ENCODE peak calls at places on chromosome 3, in six cellular contexts. O, W, E, Y, M and A are unnamed samples. For H3K4me1, the result is how much of the 10 kb centered on the place peaks cover.

GRCh38 chr3:43766672-43767465 is 76.1 kb downstream of the ABHD5 start:
- DNase-seq in O (no peak), Y (no peak), E (no peak), M (no peak), W (peak), A (no peak)

GRCh38 chr3:165195628-165196576 is at the start of gene SLITRK3:
- DNase-seq in W (no peak), M (no peak), O (no peak), Y (no peak), E (no peak), A (no peak)

GRCh38 chr3:81989274-81989673 is 227.8 kb upstream of the GBE1 start:
- DNase-seq in O (no peak), W (no peak), Y (no peak), M (no peak), E (no peak), A (no peak)

GRCh38 chr3:159200176-159200575 is 398.3 kb downstream of the MFSD1 start:
- DNase-seq in O (no peak), Y (no peak), W (no peak), M (no peak), E (no peak), A (no peak)

GRCh38 chr3:56783644-56784451 is 17.9 kb downstream of the ARHGEF3 start:
- DNase-seq in W (peak), E (peak), Y (no peak), M (peak), O (no peak), A (peak)

GRCh38 chr3:1190576-1190975 is 97.8 kb downstream of the CNTN6 start:
- DNase-seq in W (no peak), O (no peak), Y (no peak), M (no peak), E (no peak), A (no peak)

GRCh38 chr3:51106242-51106876 is 278.7 kb upstream of the MANF start:
- DNase-seq in O (no peak), W (no peak), M (no peak), Y (no peak), E (no peak), A (no peak)

GRCh38 chr3:101803152-101803782 is 24.3 kb downstream of the NXPE3 start:
- DNase-seq in E (peak), Y (no peak), M (peak), O (no peak), W (peak), A (peak)

GRCh38 chr3:30913176-30913575 is 18.7 kb upstream of the GADL1 start:
- DNase-seq in M (no peak), W (no peak), Y (no peak), E (no peak), O (no peak), A (no peak)

GRCh38 chr3:13644341-13645082 is 95.6 kb downstream of the FBLN2 start:
- DNase-seq in O (no peak), W (no peak), E (no peak), M (no peak), Y (no peak), A (no peak)

GRCh38 chr3:196688349-196688748 is 23.7 kb downstream of the CEP19 start:
- DNase-seq in Y (no peak), O (no peak), E (peak), W (peak), M (no peak), A (peak)

GRCh38 chr3:71129611-71130515 is 453.7 kb downstream of the FOXP1 start:
- DNase-seq in M (no peak), Y (no peak), E (no peak), W (peak), O (no peak), A (no peak)

GRCh38 chr3:126270145-126270811 is 86.9 kb downstream of the KLF15 start:
- DNase-seq in O (no peak), E (peak), M (peak), Y (peak), W (peak), A (peak)

GRCh38 chr3:25257026-25257425 is 171.0 kb upstream of the RARB start:
- DNase-seq in M (no peak), W (no peak), O (no peak), E (no peak), Y (no peak), A (no peak)

GRCh38 chr3:55860040-55860439 is 372.9 kb upstream of the WNT5A start:
- DNase-seq in W (no peak), M (no peak), Y (no peak), E (no peak), O (no peak), A (no peak)

GRCh38 chr3:93969443-93969842 is 4.3 kb downstream of the PROS1 start:
- DNase-seq in E (no peak), Y (no peak), O (peak), M (no peak), W (no peak), A (no peak)

GRCh38 chr3:193912621-193913178 is 223.2 kb upstream of the HES1 start:
- DNase-seq in M (no peak), O (no peak), Y (no peak), W (no peak), E (no peak), A (no peak)

GRCh38 chr3:46228259-46229222 is 13.7 kb upstream of the CCR3 start:
- DNase-seq in E (peak), Y (peak), O (no peak), M (no peak), W (no peak), A (no peak)

GRCh38 chr3:8657804-8658311 is 13.3 kb upstream of the SSUH2 start:
- DNase-seq in W (no peak), O (no peak), Y (no peak), M (no peak), E (no peak), A (no peak)

GRCh38 chr3:194343561-194343893 is 7.6 kb downstream of the CPN2 start:
- DNase-seq in Y (no peak), O (no peak), W (no peak), M (no peak), E (no peak), A (no peak)

GRCh38 chr3:182118081-182118480 is 406.4 kb downstream of the SOX2 start:
- DNase-seq in W (no peak), O (no peak), E (no peak), M (no peak), Y (no peak), A (no peak)

GRCh38 chr3:173275740-173276139 is 121.8 kb upstream of the NLGN1 start:
- DNase-seq in M (no peak), O (no peak), E (no peak), Y (no peak), W (no peak), A (no peak)

GRCh38 chr3:47420511-47421484 is 40.0 kb downstream of the PTPN23 start:
- DNase-seq in M (peak), E (peak), W (peak), Y (peak), O (peak), A (peak)
- TF ChIP-seq POLR2AphosphoS5 in M (no peak), E (peak), W (no peak), Y (peak), O (no peak), A (no peak)

DNA sequence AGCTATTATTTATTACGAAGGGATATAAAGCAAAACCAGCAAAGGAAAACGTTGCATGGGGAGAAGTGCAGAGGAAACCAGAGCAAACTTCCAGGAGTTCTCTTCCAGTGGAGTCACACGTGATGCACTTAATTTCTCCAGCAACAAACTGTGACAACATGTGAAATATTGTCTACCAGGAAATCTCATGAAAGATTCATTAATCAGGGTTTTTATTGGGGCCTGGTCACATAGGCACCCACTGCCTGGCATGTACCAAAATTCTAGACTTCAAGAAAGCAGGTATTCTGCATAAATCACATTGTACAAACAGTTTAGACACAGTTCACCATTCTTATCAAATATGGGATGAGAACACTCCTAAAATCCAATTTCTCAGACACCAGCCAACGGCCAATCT is 5.4 kb upstream of the TFG start:
- DNase-seq in O (no peak), M (no peak), E (no peak), Y (no peak), W (no peak), A (no peak)
- H3K4me1 ChIP-seq in O (under half), M (under half), E (under half), Y (under half), W (under half), A (under half)

GRCh38 chr3:128488636-128488994 is 4.4 kb downstream of the GATA2 start:
- DNase-seq in E (no peak), M (no peak), W (no peak), Y (no peak), O (no peak), A (no peak)

GRCh38 chr3:128488995-128489859 is 3.8 kb downstream of the GATA2 start:
- DNase-seq in Y (no peak), E (peak), W (peak), O (no peak), M (no peak), A (no peak)

GRCh38 chr3:128487538-128487812 is 5.5 kb downstream of the GATA2 start:
- DNase-seq in W (no peak), Y (no peak), E (no peak), M (no peak), O (no peak), A (no peak)

GRCh38 chr3:128486692-128487537 is 6.1 kb downstream of the GATA2 start:
- DNase-seq in E (no peak), Y (no peak), O (no peak), M (no peak), W (peak), A (no peak)

GRCh38 chr3:128487813-128488635 is 5.0 kb downstream of the GATA2 start:
- DNase-seq in M (peak), E (peak), W (peak), O (no peak), Y (no peak), A (peak)
- TF ChIP-seq POLR2AphosphoS5 in M (peak), E (peak), W (peak), O (peak), Y (peak), A (peak)

DNA sequence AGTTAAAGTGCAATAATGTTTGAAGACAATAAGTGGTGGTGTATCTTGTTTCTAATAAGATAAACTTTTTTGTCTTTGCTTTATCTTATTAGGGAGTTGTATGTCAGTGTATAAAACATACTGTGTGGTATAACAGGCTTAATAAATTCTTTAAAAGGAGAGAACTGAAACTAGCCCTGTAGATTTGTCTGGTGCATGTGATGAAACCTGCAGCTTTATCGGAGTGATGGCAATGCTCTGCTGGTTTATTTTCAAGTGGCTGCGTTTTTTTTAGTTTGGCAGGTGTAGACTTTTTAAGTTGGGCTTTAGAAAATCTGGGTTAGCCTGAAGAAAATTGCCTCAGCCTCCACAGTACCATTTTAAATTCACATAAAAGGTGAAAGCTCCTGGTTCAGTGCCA is 2.7 kb downstream of the RPL15 start:
- DNase-seq in W (no peak), M (no peak), E (no peak), Y (no peak), O (no peak), A (no peak)
- H3K4me1 ChIP-seq in W (under half), M (under half), E (under half), Y (under half), O (under half), A (under half)

DNA sequence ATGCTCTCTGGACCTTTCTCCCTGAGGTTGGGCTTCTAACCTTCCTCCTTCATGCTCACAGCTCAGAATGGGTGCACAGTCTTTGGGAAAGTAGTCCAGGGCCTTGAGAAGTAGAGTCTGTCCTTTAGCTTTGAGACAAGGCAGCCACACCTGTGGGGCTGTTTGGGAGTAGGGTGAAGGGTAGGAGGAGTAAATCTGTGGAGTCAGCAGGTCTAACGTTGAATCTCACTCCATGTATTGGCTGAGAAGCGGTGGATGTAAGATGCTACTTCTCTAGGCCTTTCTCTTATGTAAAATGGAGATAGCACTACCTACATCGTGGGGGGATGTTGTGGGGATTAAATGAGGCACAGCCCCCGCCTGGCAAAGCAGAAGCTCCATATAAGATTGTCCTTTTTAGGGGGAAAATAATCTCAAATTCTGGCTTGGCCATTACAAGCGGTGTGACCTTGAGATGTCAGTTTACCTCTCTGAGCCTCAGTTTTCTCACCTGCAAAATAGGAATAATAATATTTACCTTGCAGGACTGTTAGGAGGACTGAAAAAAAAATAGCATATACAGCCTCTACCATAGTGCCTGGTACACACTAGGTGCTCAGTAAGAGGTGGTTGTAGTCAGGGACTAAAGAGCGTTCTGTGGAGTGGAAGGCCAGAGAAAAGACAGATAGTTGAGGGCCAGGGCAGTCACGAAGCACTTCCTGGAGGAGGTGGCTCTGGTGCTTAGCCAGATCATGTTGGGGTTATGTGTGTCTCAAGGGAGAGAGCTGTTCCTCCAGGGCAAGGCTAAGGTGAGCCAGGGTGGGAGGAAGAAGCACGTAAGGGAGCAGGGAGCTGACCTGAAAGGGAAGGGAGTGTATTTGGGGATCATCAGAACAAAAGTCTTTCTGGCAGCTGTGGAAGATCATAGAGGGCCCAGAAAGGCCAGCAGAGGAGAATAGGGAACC is 82.8 kb upstream of the MRPS22 start:
- DNase-seq in Y (peak), E (no peak), O (no peak), M (no peak), W (no peak), A (no peak)
- TF ChIP-seq POLR2AphosphoS5 in Y (no peak), E (no peak), O (no peak), M (no peak), W (no peak), A (no peak)

GRCh38 chr3:156681003-156681402 is 6.6 kb downstream of the TIPARP start:
- DNase-seq in Y (no peak), O (no peak), E (peak), M (peak), W (peak), A (peak)
- H3K4me1 ChIP-seq in Y (half or more), O (half or more), E (half or more), M (half or more), W (half or more), A (under half)

GRCh38 chr3:15044311-15044710 is 20.8 kb downstream of the MRPS25 start:
- DNase-seq in Y (no peak), O (no peak), W (peak), E (no peak), M (no peak), A (no peak)
- TF ChIP-seq POLR2AphosphoS5 in Y (no peak), O (no peak), W (no peak), E (no peak), M (no peak), A (no peak)

DNA sequence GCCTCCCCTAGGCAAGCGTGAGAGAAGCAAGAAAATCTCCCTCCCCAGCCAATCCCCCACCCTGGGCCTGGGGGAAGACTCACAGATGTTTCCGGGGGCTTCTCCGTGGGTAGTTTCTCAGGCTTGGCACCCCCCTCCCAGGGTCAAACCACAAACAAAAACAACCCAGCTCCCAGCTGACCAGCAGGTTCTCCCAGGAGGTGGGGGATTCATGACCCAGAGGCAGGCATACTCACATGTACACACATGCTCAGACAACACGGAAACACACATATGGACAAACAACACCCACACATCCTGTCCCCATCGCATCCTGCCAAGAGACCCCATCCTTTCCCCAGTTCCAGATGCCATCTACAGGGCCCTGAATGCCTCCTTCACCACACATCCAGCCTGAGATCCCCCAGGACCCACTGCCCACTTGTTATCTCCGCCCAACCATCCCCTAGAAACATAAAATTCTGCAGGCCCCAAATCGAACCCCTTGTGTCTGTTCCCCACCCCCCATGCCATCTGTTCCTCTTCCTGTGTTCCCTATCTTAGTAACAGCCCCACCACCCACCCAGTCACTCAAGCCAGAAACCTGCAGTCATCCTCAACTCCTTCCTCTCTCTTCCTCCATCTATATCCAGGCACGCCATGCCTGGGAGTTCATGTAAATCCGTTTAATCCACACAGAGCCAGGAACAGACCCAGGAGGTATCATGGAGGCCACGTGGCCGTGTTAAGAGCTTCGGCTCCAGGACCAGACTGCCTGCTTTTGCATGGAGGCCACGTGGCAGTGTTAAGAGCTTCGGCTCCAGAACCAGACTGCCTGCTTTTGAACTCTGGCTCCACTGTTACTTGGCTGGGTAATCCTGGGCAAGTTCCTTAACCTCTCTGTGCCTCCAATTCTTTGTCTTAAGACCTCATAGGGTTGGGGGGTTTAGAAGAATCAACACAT is 5.0 kb downstream of the CSRNP1 start:
- DNase-seq in M (no peak), W (peak), O (no peak), Y (no peak), E (no peak), A (peak)
- H3K4me1 ChIP-seq in M (half or more), W (half or more), O (half or more), Y (half or more), E (half or more), A (half or more)

GRCh38 chr3:58640700-58641372 is 25.7 kb downstream of the FAM3D start:
- DNase-seq in Y (no peak), E (peak), O (peak), W (peak), M (peak), A (peak)
- TF ChIP-seq POLR2AphosphoS5 in Y (no peak), E (no peak), O (no peak), W (no peak), M (no peak), A (no peak)

DNA sequence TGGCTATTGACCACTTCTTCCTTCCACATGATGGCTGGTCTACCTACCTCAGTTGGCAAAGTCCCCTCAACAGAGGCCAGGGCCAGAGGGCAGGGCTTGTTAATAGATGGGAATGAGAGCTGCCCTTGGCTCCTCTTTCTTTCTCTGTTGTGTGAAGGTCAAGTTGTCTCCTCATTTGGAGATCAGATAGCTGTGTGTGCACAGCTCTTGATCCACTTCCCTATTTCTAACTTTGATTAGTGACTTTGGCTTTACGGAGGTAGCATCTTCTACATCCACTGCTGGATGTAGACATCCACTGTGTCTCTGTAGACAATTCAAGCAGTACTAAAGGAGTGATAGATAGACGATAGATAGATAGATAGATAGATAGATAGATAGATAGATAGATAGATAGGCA is 270.8 kb upstream of the LRRFIP2 start:
- DNase-seq in W (no peak), E (no peak), Y (no peak), M (no peak), O (no peak), A (no peak)
- H3K4me1 ChIP-seq in W (under half), E (under half), Y (under half), M (under half), O (under half), A (under half)